ENCODE peak calls at places on chromosomes 3 and 15, in five cellular contexts. One of them, this sample, is unnamed.

GRCh38 chr3:39349080-39349479 is 19.6 kb downstream of the CCR8 start:
- DNase-seq in activated CD8-positive, alpha-beta memory T cell treated with anti-CD3 and anti-CD28 coated beads for 48 hours: no peak
- DNase-seq in HS-27A: no peak
- DNase-seq in stimulated activated CD8-positive, alpha-beta memory T cell treated with anti-CD3 and anti-CD28 coated beads, Interleukin-7, amount 100 ng/mL, for 4 hours: no peak
- DNase-seq in Ammon's horn: no peak
- DNase-seq in this sample: no peak

GRCh38 chr15:76366714-76367113 is 30.1 kb downstream of the ISL2 start:
- DNase-seq in activated CD8-positive, alpha-beta memory T cell treated with anti-CD3 and anti-CD28 coated beads for 48 hours: no peak
- DNase-seq in HS-27A: no peak
- DNase-seq in stimulated activated CD8-positive, alpha-beta memory T cell treated with anti-CD3 and anti-CD28 coated beads, Interleukin-7, amount 100 ng/mL, for 4 hours: no peak
- DNase-seq in Ammon's horn: no peak
- DNase-seq in this sample: no peak

GRCh38 chr3:4981688-4982494 is 2.7 kb downstream of the BHLHE40 start:
- DNase-seq in activated CD8-positive, alpha-beta memory T cell treated with anti-CD3 and anti-CD28 coated beads for 48 hours: no peak
- DNase-seq in HS-27A: no peak
- DNase-seq in stimulated activated CD8-positive, alpha-beta memory T cell treated with anti-CD3 and anti-CD28 coated beads, Interleukin-7, amount 100 ng/mL, for 4 hours: no peak
- DNase-seq in Ammon's horn: peak
- DNase-seq in this sample: no peak

GRCh38 chr3:182869059-182869458 is 75.8 kb downstream of the ATP11B start:
- DNase-seq in activated CD8-positive, alpha-beta memory T cell treated with anti-CD3 and anti-CD28 coated beads for 48 hours: no peak
- DNase-seq in HS-27A: no peak
- DNase-seq in stimulated activated CD8-positive, alpha-beta memory T cell treated with anti-CD3 and anti-CD28 coated beads, Interleukin-7, amount 100 ng/mL, for 4 hours: no peak
- DNase-seq in Ammon's horn: no peak
- DNase-seq in this sample: no peak

GRCh38 chr3:54663558-54664114 is 264.2 kb downstream of the LRTM1 start:
- DNase-seq in activated CD8-positive, alpha-beta memory T cell treated with anti-CD3 and anti-CD28 coated beads for 48 hours: no peak
- DNase-seq in HS-27A: no peak
- DNase-seq in stimulated activated CD8-positive, alpha-beta memory T cell treated with anti-CD3 and anti-CD28 coated beads, Interleukin-7, amount 100 ng/mL, for 4 hours: no peak
- DNase-seq in Ammon's horn: no peak
- DNase-seq in this sample: no peak

GRCh38 chr3:51974963-51975856 is at the start of gene ABHD14A:
- DNase-seq in activated CD8-positive, alpha-beta memory T cell treated with anti-CD3 and anti-CD28 coated beads for 48 hours: peak
- DNase-seq in HS-27A: no peak
- DNase-seq in stimulated activated CD8-positive, alpha-beta memory T cell treated with anti-CD3 and anti-CD28 coated beads, Interleukin-7, amount 100 ng/mL, for 4 hours: peak
- DNase-seq in Ammon's horn: peak
- DNase-seq in this sample: peak

GRCh38 chr3:5425371-5425770 is 237.9 kb downstream of the EDEM1 start:
- DNase-seq in activated CD8-positive, alpha-beta memory T cell treated with anti-CD3 and anti-CD28 coated beads for 48 hours: no peak
- DNase-seq in HS-27A: no peak
- DNase-seq in stimulated activated CD8-positive, alpha-beta memory T cell treated with anti-CD3 and anti-CD28 coated beads, Interleukin-7, amount 100 ng/mL, for 4 hours: no peak
- DNase-seq in Ammon's horn: no peak
- DNase-seq in this sample: no peak

GRCh38 chr3:107942244-107942643 is 148.6 kb downstream of the CD47 start:
- DNase-seq in activated CD8-positive, alpha-beta memory T cell treated with anti-CD3 and anti-CD28 coated beads for 48 hours: no peak
- DNase-seq in HS-27A: no peak
- DNase-seq in stimulated activated CD8-positive, alpha-beta memory T cell treated with anti-CD3 and anti-CD28 coated beads, Interleukin-7, amount 100 ng/mL, for 4 hours: peak
- DNase-seq in Ammon's horn: no peak
- DNase-seq in this sample: no peak

GRCh38 chr15:77851696-77852095 is 219.0 kb upstream of the LINGO1 start:
- DNase-seq in activated CD8-positive, alpha-beta memory T cell treated with anti-CD3 and anti-CD28 coated beads for 48 hours: no peak
- DNase-seq in HS-27A: no peak
- DNase-seq in stimulated activated CD8-positive, alpha-beta memory T cell treated with anti-CD3 and anti-CD28 coated beads, Interleukin-7, amount 100 ng/mL, for 4 hours: no peak
- DNase-seq in Ammon's horn: peak
- DNase-seq in this sample: no peak

GRCh38 chr3:77668398-77668797 is 628.5 kb downstream of the ROBO2 start:
- DNase-seq in activated CD8-positive, alpha-beta memory T cell treated with anti-CD3 and anti-CD28 coated beads for 48 hours: no peak
- DNase-seq in HS-27A: no peak
- DNase-seq in stimulated activated CD8-positive, alpha-beta memory T cell treated with anti-CD3 and anti-CD28 coated beads, Interleukin-7, amount 100 ng/mL, for 4 hours: no peak
- DNase-seq in Ammon's horn: no peak
- DNase-seq in this sample: no peak

GRCh38 chr15:44738340-44738984 is 2.1 kb downstream of the TRIM69 start:
- DNase-seq in activated CD8-positive, alpha-beta memory T cell treated with anti-CD3 and anti-CD28 coated beads for 48 hours: no peak
- DNase-seq in HS-27A: peak
- DNase-seq in stimulated activated CD8-positive, alpha-beta memory T cell treated with anti-CD3 and anti-CD28 coated beads, Interleukin-7, amount 100 ng/mL, for 4 hours: no peak
- DNase-seq in Ammon's horn: no peak
- DNase-seq in this sample: peak

GRCh38 chr3:143135150-143135549 is 15.6 kb downstream of the CHST2 start:
- DNase-seq in activated CD8-positive, alpha-beta memory T cell treated with anti-CD3 and anti-CD28 coated beads for 48 hours: no peak
- DNase-seq in HS-27A: peak
- DNase-seq in stimulated activated CD8-positive, alpha-beta memory T cell treated with anti-CD3 and anti-CD28 coated beads, Interleukin-7, amount 100 ng/mL, for 4 hours: no peak
- DNase-seq in Ammon's horn: peak
- DNase-seq in this sample: no peak

GRCh38 chr15:55992769-55993110 is 672 bp downstream of the NEDD4 start:
- DNase-seq in activated CD8-positive, alpha-beta memory T cell treated with anti-CD3 and anti-CD28 coated beads for 48 hours: no peak
- DNase-seq in HS-27A: peak
- DNase-seq in stimulated activated CD8-positive, alpha-beta memory T cell treated with anti-CD3 and anti-CD28 coated beads, Interleukin-7, amount 100 ng/mL, for 4 hours: no peak
- DNase-seq in Ammon's horn: no peak
- DNase-seq in this sample: no peak

GRCh38 chr15:74776851-74777768 is 4.8 kb upstream of the CSK start:
- DNase-seq in activated CD8-positive, alpha-beta memory T cell treated with anti-CD3 and anti-CD28 coated beads for 48 hours: no peak
- DNase-seq in HS-27A: no peak
- DNase-seq in stimulated activated CD8-positive, alpha-beta memory T cell treated with anti-CD3 and anti-CD28 coated beads, Interleukin-7, amount 100 ng/mL, for 4 hours: no peak
- DNase-seq in Ammon's horn: no peak
- DNase-seq in this sample: peak

GRCh38 chr3:28077566-28077965 is 163.9 kb upstream of the CMC1 start:
- DNase-seq in activated CD8-positive, alpha-beta memory T cell treated with anti-CD3 and anti-CD28 coated beads for 48 hours: no peak
- DNase-seq in HS-27A: no peak
- DNase-seq in stimulated activated CD8-positive, alpha-beta memory T cell treated with anti-CD3 and anti-CD28 coated beads, Interleukin-7, amount 100 ng/mL, for 4 hours: no peak
- DNase-seq in Ammon's horn: peak
- DNase-seq in this sample: no peak

GRCh38 chr15:64535460-64536243 is 75.3 kb downstream of the ZNF609 start:
- DNase-seq in activated CD8-positive, alpha-beta memory T cell treated with anti-CD3 and anti-CD28 coated beads for 48 hours: no peak
- DNase-seq in HS-27A: no peak
- DNase-seq in stimulated activated CD8-positive, alpha-beta memory T cell treated with anti-CD3 and anti-CD28 coated beads, Interleukin-7, amount 100 ng/mL, for 4 hours: no peak
- DNase-seq in Ammon's horn: no peak
- DNase-seq in this sample: no peak

GRCh38 chr3:61627768-61628185 is 66.4 kb downstream of the PTPRG start:
- DNase-seq in activated CD8-positive, alpha-beta memory T cell treated with anti-CD3 and anti-CD28 coated beads for 48 hours: no peak
- DNase-seq in HS-27A: peak
- DNase-seq in stimulated activated CD8-positive, alpha-beta memory T cell treated with anti-CD3 and anti-CD28 coated beads, Interleukin-7, amount 100 ng/mL, for 4 hours: no peak
- DNase-seq in Ammon's horn: no peak
- DNase-seq in this sample: no peak

GRCh38 chr3:127820221-127820870 is 2.0 kb downstream of the MGLL start:
- DNase-seq in activated CD8-positive, alpha-beta memory T cell treated with anti-CD3 and anti-CD28 coated beads for 48 hours: no peak
- DNase-seq in HS-27A: no peak
- DNase-seq in stimulated activated CD8-positive, alpha-beta memory T cell treated with anti-CD3 and anti-CD28 coated beads, Interleukin-7, amount 100 ng/mL, for 4 hours: no peak
- DNase-seq in Ammon's horn: no peak
- DNase-seq in this sample: no peak

GRCh38 chr3:169041677-169042171 is 621.8 kb downstream of the MECOM start:
- DNase-seq in activated CD8-positive, alpha-beta memory T cell treated with anti-CD3 and anti-CD28 coated beads for 48 hours: no peak
- DNase-seq in HS-27A: peak
- DNase-seq in stimulated activated CD8-positive, alpha-beta memory T cell treated with anti-CD3 and anti-CD28 coated beads, Interleukin-7, amount 100 ng/mL, for 4 hours: no peak
- DNase-seq in Ammon's horn: no peak
- DNase-seq in this sample: no peak

GRCh38 chr3:171407746-171408145 is 52.5 kb downstream of the TNIK start:
- DNase-seq in activated CD8-positive, alpha-beta memory T cell treated with anti-CD3 and anti-CD28 coated beads for 48 hours: no peak
- DNase-seq in HS-27A: peak
- DNase-seq in stimulated activated CD8-positive, alpha-beta memory T cell treated with anti-CD3 and anti-CD28 coated beads, Interleukin-7, amount 100 ng/mL, for 4 hours: no peak
- DNase-seq in Ammon's horn: no peak
- DNase-seq in this sample: no peak

GRCh38 chr3:151012753-151013152 is 40.2 kb upstream of the CLRN1 start:
- DNase-seq in activated CD8-positive, alpha-beta memory T cell treated with anti-CD3 and anti-CD28 coated beads for 48 hours: no peak
- DNase-seq in HS-27A: no peak
- DNase-seq in stimulated activated CD8-positive, alpha-beta memory T cell treated with anti-CD3 and anti-CD28 coated beads, Interleukin-7, amount 100 ng/mL, for 4 hours: no peak
- DNase-seq in Ammon's horn: no peak
- DNase-seq in this sample: no peak

GRCh38 chr3:170670504-170670903 is 84.6 kb upstream of the SLC7A14 start:
- DNase-seq in activated CD8-positive, alpha-beta memory T cell treated with anti-CD3 and anti-CD28 coated beads for 48 hours: no peak
- DNase-seq in HS-27A: no peak
- DNase-seq in stimulated activated CD8-positive, alpha-beta memory T cell treated with anti-CD3 and anti-CD28 coated beads, Interleukin-7, amount 100 ng/mL, for 4 hours: no peak
- DNase-seq in Ammon's horn: no peak
- DNase-seq in this sample: no peak

GRCh38 chr3:171282041-171282440 is 178.2 kb downstream of the TNIK start:
- DNase-seq in activated CD8-positive, alpha-beta memory T cell treated with anti-CD3 and anti-CD28 coated beads for 48 hours: no peak
- DNase-seq in HS-27A: no peak
- DNase-seq in stimulated activated CD8-positive, alpha-beta memory T cell treated with anti-CD3 and anti-CD28 coated beads, Interleukin-7, amount 100 ng/mL, for 4 hours: no peak
- DNase-seq in Ammon's horn: no peak
- DNase-seq in this sample: no peak

GRCh38 chr15:78242128-78242527 is 7.8 kb upstream of the ACSBG1 start:
- DNase-seq in activated CD8-positive, alpha-beta memory T cell treated with anti-CD3 and anti-CD28 coated beads for 48 hours: no peak
- DNase-seq in HS-27A: no peak
- DNase-seq in stimulated activated CD8-positive, alpha-beta memory T cell treated with anti-CD3 and anti-CD28 coated beads, Interleukin-7, amount 100 ng/mL, for 4 hours: no peak
- DNase-seq in Ammon's horn: peak
- DNase-seq in this sample: no peak

GRCh38 chr3:192514754-192515660 is 212.3 kb downstream of the FGF12 start:
- DNase-seq in activated CD8-positive, alpha-beta memory T cell treated with anti-CD3 and anti-CD28 coated beads for 48 hours: no peak
- DNase-seq in HS-27A: no peak
- DNase-seq in stimulated activated CD8-positive, alpha-beta memory T cell treated with anti-CD3 and anti-CD28 coated beads, Interleukin-7, amount 100 ng/mL, for 4 hours: no peak
- DNase-seq in Ammon's horn: no peak
- DNase-seq in this sample: peak

GRCh38 chr15:85500729-85501128 is 120.3 kb downstream of the AKAP13 start:
- DNase-seq in activated CD8-positive, alpha-beta memory T cell treated with anti-CD3 and anti-CD28 coated beads for 48 hours: no peak
- DNase-seq in HS-27A: no peak
- DNase-seq in stimulated activated CD8-positive, alpha-beta memory T cell treated with anti-CD3 and anti-CD28 coated beads, Interleukin-7, amount 100 ng/mL, for 4 hours: no peak
- DNase-seq in Ammon's horn: no peak
- DNase-seq in this sample: no peak

GRCh38 chr3:103056552-103056951 is 621.7 kb downstream of the ZPLD1 start:
- DNase-seq in activated CD8-positive, alpha-beta memory T cell treated with anti-CD3 and anti-CD28 coated beads for 48 hours: no peak
- DNase-seq in HS-27A: no peak
- DNase-seq in stimulated activated CD8-positive, alpha-beta memory T cell treated with anti-CD3 and anti-CD28 coated beads, Interleukin-7, amount 100 ng/mL, for 4 hours: no peak
- DNase-seq in Ammon's horn: no peak
- DNase-seq in this sample: no peak

GRCh38 chr3:188269040-188269439 is 115.1 kb downstream of the LPP start:
- DNase-seq in activated CD8-positive, alpha-beta memory T cell treated with anti-CD3 and anti-CD28 coated beads for 48 hours: no peak
- DNase-seq in HS-27A: no peak
- DNase-seq in stimulated activated CD8-positive, alpha-beta memory T cell treated with anti-CD3 and anti-CD28 coated beads, Interleukin-7, amount 100 ng/mL, for 4 hours: no peak
- DNase-seq in Ammon's horn: no peak
- DNase-seq in this sample: no peak

GRCh38 chr3:43155464-43156121 is 49.7 kb upstream of the POMGNT2 start:
- DNase-seq in activated CD8-positive, alpha-beta memory T cell treated with anti-CD3 and anti-CD28 coated beads for 48 hours: no peak
- DNase-seq in HS-27A: peak
- DNase-seq in stimulated activated CD8-positive, alpha-beta memory T cell treated with anti-CD3 and anti-CD28 coated beads, Interleukin-7, amount 100 ng/mL, for 4 hours: no peak
- DNase-seq in Ammon's horn: peak
- DNase-seq in this sample: no peak

GRCh38 chr3:131868203-131868602 is 166.6 kb downstream of the CPNE4 start:
- DNase-seq in activated CD8-positive, alpha-beta memory T cell treated with anti-CD3 and anti-CD28 coated beads for 48 hours: no peak
- DNase-seq in HS-27A: no peak
- DNase-seq in stimulated activated CD8-positive, alpha-beta memory T cell treated with anti-CD3 and anti-CD28 coated beads, Interleukin-7, amount 100 ng/mL, for 4 hours: no peak
- DNase-seq in Ammon's horn: no peak
- DNase-seq in this sample: no peak

GRCh38 chr3:39138804-39139415 is 14.5 kb downstream of the CSRNP1 start:
- DNase-seq in activated CD8-positive, alpha-beta memory T cell treated with anti-CD3 and anti-CD28 coated beads for 48 hours: no peak
- DNase-seq in HS-27A: no peak
- DNase-seq in stimulated activated CD8-positive, alpha-beta memory T cell treated with anti-CD3 and anti-CD28 coated beads, Interleukin-7, amount 100 ng/mL, for 4 hours: no peak
- DNase-seq in Ammon's horn: peak
- DNase-seq in this sample: no peak

GRCh38 chr3:125194849-125195601 is 17.5 kb downstream of the SLC12A8 start:
- DNase-seq in activated CD8-positive, alpha-beta memory T cell treated with anti-CD3 and anti-CD28 coated beads for 48 hours: no peak
- DNase-seq in HS-27A: peak
- DNase-seq in stimulated activated CD8-positive, alpha-beta memory T cell treated with anti-CD3 and anti-CD28 coated beads, Interleukin-7, amount 100 ng/mL, for 4 hours: no peak
- DNase-seq in Ammon's horn: no peak
- DNase-seq in this sample: no peak

GRCh38 chr3:169790687-169791429 is 17.7 kb downstream of the MYNN start:
- DNase-seq in activated CD8-positive, alpha-beta memory T cell treated with anti-CD3 and anti-CD28 coated beads for 48 hours: no peak
- DNase-seq in HS-27A: no peak
- DNase-seq in stimulated activated CD8-positive, alpha-beta memory T cell treated with anti-CD3 and anti-CD28 coated beads, Interleukin-7, amount 100 ng/mL, for 4 hours: no peak
- DNase-seq in Ammon's horn: no peak
- DNase-seq in this sample: no peak

GRCh38 chr3:86991840-86992430 is 986 bp upstream of the VGLL3 start:
- DNase-seq in activated CD8-positive, alpha-beta memory T cell treated with anti-CD3 and anti-CD28 coated beads for 48 hours: no peak
- DNase-seq in HS-27A: no peak
- DNase-seq in stimulated activated CD8-positive, alpha-beta memory T cell treated with anti-CD3 and anti-CD28 coated beads, Interleukin-7, amount 100 ng/mL, for 4 hours: no peak
- DNase-seq in Ammon's horn: no peak
- DNase-seq in this sample: no peak

GRCh38 chr3:22988566-22988965 is 214.6 kb upstream of the UBE2E2 start:
- DNase-seq in activated CD8-positive, alpha-beta memory T cell treated with anti-CD3 and anti-CD28 coated beads for 48 hours: no peak
- DNase-seq in HS-27A: no peak
- DNase-seq in stimulated activated CD8-positive, alpha-beta memory T cell treated with anti-CD3 and anti-CD28 coated beads, Interleukin-7, amount 100 ng/mL, for 4 hours: no peak
- DNase-seq in Ammon's horn: no peak
- DNase-seq in this sample: no peak

GRCh38 chr3:171465768-171466167 is 5.6 kb upstream of the TNIK start:
- DNase-seq in activated CD8-positive, alpha-beta memory T cell treated with anti-CD3 and anti-CD28 coated beads for 48 hours: no peak
- DNase-seq in HS-27A: no peak
- DNase-seq in stimulated activated CD8-positive, alpha-beta memory T cell treated with anti-CD3 and anti-CD28 coated beads, Interleukin-7, amount 100 ng/mL, for 4 hours: no peak
- DNase-seq in Ammon's horn: no peak
- DNase-seq in this sample: no peak

GRCh38 chr15:67838789-67839332 is 984 bp downstream of the RNU6-1 start:
- DNase-seq in activated CD8-positive, alpha-beta memory T cell treated with anti-CD3 and anti-CD28 coated beads for 48 hours: no peak
- DNase-seq in HS-27A: no peak
- DNase-seq in stimulated activated CD8-positive, alpha-beta memory T cell treated with anti-CD3 and anti-CD28 coated beads, Interleukin-7, amount 100 ng/mL, for 4 hours: no peak
- DNase-seq in Ammon's horn: peak
- DNase-seq in this sample: no peak

GRCh38 chr3:69926385-69926784 is 73.1 kb upstream of the SAMMSON start:
- DNase-seq in activated CD8-positive, alpha-beta memory T cell treated with anti-CD3 and anti-CD28 coated beads for 48 hours: no peak
- DNase-seq in HS-27A: no peak
- DNase-seq in stimulated activated CD8-positive, alpha-beta memory T cell treated with anti-CD3 and anti-CD28 coated beads, Interleukin-7, amount 100 ng/mL, for 4 hours: no peak
- DNase-seq in Ammon's horn: peak
- DNase-seq in this sample: no peak

This sample was measured in MM.1S.